ENCODE peak calls at places on chromosome 10, in seven cellular contexts. One of them, this sample, is unnamed.

GRCh38 chr10:102419561-102420442 is 834 bp upstream of the FBXL15 start:
- DNase-seq in mesenchymal stem cell: peak; percentile 29
- DNase-seq in H9: peak; percentile 84
- DNase-seq in IMR-90: no peak
- DNase-seq in neuronal stem cell: peak; percentile 87
- DNase-seq in H1: peak; percentile 98
- DNase-seq in trophoblast cell: peak; percentile 56
- DNase-seq in this sample: peak; percentile 69

GRCh38 chr10:51389415-51390342 is 309.7 kb downstream of the CSTF2T start:
- DNase-seq in mesenchymal stem cell: peak; percentile 59
- DNase-seq in IMR-90: peak; percentile 99
- DNase-seq in neuronal stem cell: peak; percentile 44
- DNase-seq in trophoblast cell: peak; percentile 57
- DNase-seq in H1: peak; percentile 75
- DNase-seq in H9: peak; percentile 68
- DNase-seq in this sample: peak; percentile 72

GRCh38 chr10:73083234-73083633 is 13.4 kb downstream of the P4HA1 start:
- DNase-seq in H1: no peak
- DNase-seq in mesenchymal stem cell: peak; percentile 12
- DNase-seq in H9: no peak
- DNase-seq in IMR-90: peak; percentile 24
- DNase-seq in trophoblast cell: no peak
- DNase-seq in neuronal stem cell: no peak
- DNase-seq in this sample: no peak

GRCh38 chr10:86287966-86288579 is 78.5 kb downstream of the GRID1 start:
- DNase-seq in IMR-90: no peak
- DNase-seq in mesenchymal stem cell: no peak
- DNase-seq in H9: peak; percentile 20
- DNase-seq in trophoblast cell: no peak
- DNase-seq in neuronal stem cell: no peak
- DNase-seq in H1: peak; percentile 22
- DNase-seq in this sample: no peak

GRCh38 chr10:70513848-70514309 is 35.3 kb downstream of the PALD1 start:
- DNase-seq in IMR-90: no peak
- DNase-seq in H9: no peak
- DNase-seq in trophoblast cell: no peak
- DNase-seq in mesenchymal stem cell: no peak
- DNase-seq in H1: peak; percentile 63
- DNase-seq in neuronal stem cell: no peak
- DNase-seq in this sample: no peak

GRCh38 chr10:129892571-129893045 is 71.5 kb downstream of the EBF3 start:
- DNase-seq in H9: no peak
- DNase-seq in neuronal stem cell: no peak
- DNase-seq in mesenchymal stem cell: no peak
- DNase-seq in H1: no peak
- DNase-seq in trophoblast cell: no peak
- DNase-seq in IMR-90: no peak
- DNase-seq in this sample: no peak

GRCh38 chr10:6170638-6171037 is 32.1 kb upstream of the PFKFB3 start:
- DNase-seq in H1: no peak
- DNase-seq in mesenchymal stem cell: no peak
- DNase-seq in neuronal stem cell: no peak
- DNase-seq in trophoblast cell: peak; percentile 42
- DNase-seq in H9: no peak
- DNase-seq in IMR-90: no peak
- DNase-seq in this sample: no peak

GRCh38 chr10:5944389-5945202 is 32.7 kb downstream of the IL15RA start:
- DNase-seq in neuronal stem cell: no peak
- DNase-seq in H9: no peak
- DNase-seq in trophoblast cell: no peak
- DNase-seq in IMR-90: peak; percentile 100
- DNase-seq in mesenchymal stem cell: peak; percentile 98
- DNase-seq in H1: no peak
- DNase-seq in this sample: no peak

GRCh38 chr10:77428776-77429395 is 208.7 kb downstream of the KCNMA1 start:
- DNase-seq in H1: peak; percentile 60
- DNase-seq in neuronal stem cell: no peak
- DNase-seq in H9: peak; percentile 69
- DNase-seq in trophoblast cell: peak; percentile 62
- DNase-seq in mesenchymal stem cell: peak; percentile 74
- DNase-seq in IMR-90: peak; percentile 82
- DNase-seq in this sample: peak; percentile 72

GRCh38 chr10:88687853-88688467 is 18.1 kb upstream of the LIPK start:
- DNase-seq in H1: no peak
- DNase-seq in IMR-90: peak; percentile 24
- DNase-seq in mesenchymal stem cell: peak; percentile 32
- DNase-seq in trophoblast cell: peak; percentile 51
- DNase-seq in neuronal stem cell: no peak
- DNase-seq in H9: no peak
- DNase-seq in this sample: peak; percentile 24

GRCh38 chr10:130188195-130189175 is 52.3 kb downstream of the GLRX3 start:
- DNase-seq in neuronal stem cell: no peak
- DNase-seq in H9: no peak
- DNase-seq in mesenchymal stem cell: no peak
- DNase-seq in trophoblast cell: no peak
- DNase-seq in H1: no peak
- DNase-seq in IMR-90: no peak
- DNase-seq in this sample: peak; percentile 14

GRCh38 chr10:130834573-130834972 is 476.9 kb downstream of the TCERG1L start:
- DNase-seq in H9: no peak
- DNase-seq in IMR-90: no peak
- DNase-seq in neuronal stem cell: no peak
- DNase-seq in mesenchymal stem cell: no peak
- DNase-seq in trophoblast cell: no peak
- DNase-seq in H1: no peak
- DNase-seq in this sample: no peak

GRCh38 chr10:112393827-112394226 is 19.9 kb downstream of the ACSL5 start:
- DNase-seq in neuronal stem cell: no peak
- DNase-seq in H9: no peak
- DNase-seq in mesenchymal stem cell: no peak
- DNase-seq in IMR-90: no peak
- DNase-seq in trophoblast cell: no peak
- DNase-seq in H1: no peak
- DNase-seq in this sample: no peak

GRCh38 chr10:78010278-78010677 is 19.0 kb downstream of the POLR3A start:
- DNase-seq in IMR-90: no peak
- DNase-seq in H1: no peak
- DNase-seq in mesenchymal stem cell: no peak
- DNase-seq in neuronal stem cell: no peak
- DNase-seq in trophoblast cell: no peak
- DNase-seq in H9: no peak
- DNase-seq in this sample: no peak

GRCh38 chr10:15254808-15255655 is 86.5 kb upstream of the NMT2 start:
- DNase-seq in IMR-90: no peak
- DNase-seq in H1: no peak
- DNase-seq in H9: peak; percentile 42
- DNase-seq in trophoblast cell: no peak
- DNase-seq in neuronal stem cell: no peak
- DNase-seq in mesenchymal stem cell: no peak
- DNase-seq in this sample: peak; percentile 71

GRCh38 chr10:83515001-83515400 is 624.3 kb upstream of the GHITM start:
- DNase-seq in neuronal stem cell: no peak
- DNase-seq in mesenchymal stem cell: peak; percentile 7
- DNase-seq in H9: no peak
- DNase-seq in trophoblast cell: no peak
- DNase-seq in IMR-90: no peak
- DNase-seq in H1: no peak
- DNase-seq in this sample: no peak

GRCh38 chr10:96124230-96125141 is 5.6 kb upstream of the ZNF518A start:
- DNase-seq in neuronal stem cell: peak; percentile 27
- DNase-seq in trophoblast cell: peak; percentile 83
- DNase-seq in H9: peak; percentile 78
- DNase-seq in IMR-90: peak; percentile 36
- DNase-seq in mesenchymal stem cell: peak; percentile 81
- DNase-seq in H1: peak; percentile 69
- DNase-seq in this sample: peak; percentile 88

GRCh38 chr10:29590598-29591415 is 44.0 kb downstream of the SVIL start:
- DNase-seq in IMR-90: peak; percentile 86
- DNase-seq in mesenchymal stem cell: peak; percentile 66
- DNase-seq in H1: no peak
- DNase-seq in neuronal stem cell: peak; percentile 51
- DNase-seq in H9: no peak
- DNase-seq in trophoblast cell: peak; percentile 79
- DNase-seq in this sample: peak; percentile 51

GRCh38 chr10:101774589-101775272 is 1.2 kb downstream of the FGF8 start:
- DNase-seq in trophoblast cell: no peak
- DNase-seq in H9: peak; percentile 70
- DNase-seq in IMR-90: no peak
- DNase-seq in neuronal stem cell: no peak
- DNase-seq in H1: peak; percentile 79
- DNase-seq in mesenchymal stem cell: no peak
- DNase-seq in this sample: peak; percentile 53

GRCh38 chr10:43128331-43128730 is 9.9 kb upstream of the CSGALNACT2 start:
- DNase-seq in mesenchymal stem cell: no peak
- DNase-seq in H9: peak; percentile 17
- DNase-seq in neuronal stem cell: no peak
- DNase-seq in trophoblast cell: no peak
- DNase-seq in H1: no peak
- DNase-seq in IMR-90: no peak
- DNase-seq in this sample: no peak
- H3K23ac ChIP-seq in mesenchymal stem cell: no peak overlapping the region
- H3K23ac ChIP-seq in H9: no peak overlapping the region
- H3K23ac ChIP-seq in neuronal stem cell: no peak overlapping the region
- H3K23ac ChIP-seq in trophoblast cell: no peak overlapping the region
- H3K23ac ChIP-seq in H1: no peak overlapping the region
- H3K23ac ChIP-seq in IMR-90: no peak overlapping the region
- H3K23ac ChIP-seq in this sample: no peak overlapping the region

DNA sequence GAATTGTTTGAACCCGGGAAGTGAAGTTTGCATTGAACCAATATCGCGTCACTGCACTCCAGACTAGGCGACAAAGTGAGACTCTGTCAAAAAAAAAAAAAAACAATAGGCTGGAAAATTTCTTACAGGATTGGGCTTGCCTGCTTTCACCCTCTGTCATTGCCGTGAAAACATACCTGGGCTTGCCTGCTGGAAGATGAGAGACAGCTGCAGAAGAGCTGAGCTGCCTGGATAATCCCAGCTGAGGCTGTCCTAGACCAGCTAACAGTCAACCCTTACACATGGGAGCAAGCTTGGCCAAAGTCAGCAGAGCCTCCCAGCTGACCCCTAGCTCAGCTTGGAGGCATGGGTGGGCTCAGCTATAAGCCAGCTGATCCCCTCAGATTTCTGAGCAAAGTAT is 306.2 kb downstream of the CCSER2 start:
- DNase-seq in H9: no peak
- DNase-seq in H1: no peak
- DNase-seq in neuronal stem cell: no peak
- DNase-seq in mesenchymal stem cell: no peak
- DNase-seq in trophoblast cell: no peak
- DNase-seq in IMR-90: no peak
- DNase-seq in this sample: no peak
- H3K23ac ChIP-seq in H9: no peak overlapping the region
- H3K23ac ChIP-seq in H1: no peak overlapping the region
- H3K23ac ChIP-seq in neuronal stem cell: no peak overlapping the region
- H3K23ac ChIP-seq in mesenchymal stem cell: no peak overlapping the region
- H3K23ac ChIP-seq in trophoblast cell: no peak overlapping the region
- H3K23ac ChIP-seq in IMR-90: no peak overlapping the region
- H3K23ac ChIP-seq in this sample: no peak overlapping the region

GRCh38 chr10:25896421-25896820 is 37.6 kb upstream of the MYO3A start:
- DNase-seq in neuronal stem cell: peak; percentile 44
- DNase-seq in H9: no peak
- DNase-seq in trophoblast cell: no peak
- DNase-seq in H1: no peak
- DNase-seq in IMR-90: no peak
- DNase-seq in mesenchymal stem cell: no peak
- DNase-seq in this sample: peak; percentile 84

GRCh38 chr10:25902002-25902401 is 32.0 kb upstream of the MYO3A start:
- DNase-seq in H9: no peak
- DNase-seq in mesenchymal stem cell: no peak
- DNase-seq in IMR-90: no peak
- DNase-seq in neuronal stem cell: no peak
- DNase-seq in H1: no peak
- DNase-seq in trophoblast cell: no peak
- DNase-seq in this sample: no peak

GRCh38 chr10:25899304-25899703 is 34.7 kb upstream of the MYO3A start:
- DNase-seq in H9: no peak
- DNase-seq in IMR-90: no peak
- DNase-seq in mesenchymal stem cell: no peak
- DNase-seq in trophoblast cell: no peak
- DNase-seq in neuronal stem cell: no peak
- DNase-seq in H1: no peak
- DNase-seq in this sample: peak; percentile 83

GRCh38 chr10:25895856-25896255 is 38.2 kb upstream of the MYO3A start:
- DNase-seq in mesenchymal stem cell: no peak
- DNase-seq in trophoblast cell: no peak
- DNase-seq in neuronal stem cell: no peak
- DNase-seq in H1: no peak
- DNase-seq in IMR-90: no peak
- DNase-seq in H9: no peak
- DNase-seq in this sample: peak; percentile 79

DNA sequence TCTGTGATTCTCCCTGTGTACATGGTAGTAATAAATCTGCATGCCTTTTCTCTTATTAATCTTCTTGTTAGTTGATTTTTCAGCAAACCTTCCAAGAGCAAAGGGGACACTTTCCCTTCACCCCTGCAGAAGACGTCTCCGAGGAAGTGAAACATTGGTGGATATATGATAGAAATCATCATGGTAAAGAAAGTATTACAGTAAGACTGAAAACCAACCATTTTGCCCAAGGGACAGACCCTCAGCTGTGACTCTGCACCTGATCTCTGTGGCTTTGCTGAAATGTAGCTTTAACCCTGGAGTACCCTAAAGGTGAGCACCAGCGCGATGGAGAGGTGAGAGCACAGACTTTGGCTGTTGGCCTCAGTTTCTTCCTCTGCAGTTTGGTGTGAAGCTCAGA is 32.8 kb upstream of the MYO3A start:
- DNase-seq in trophoblast cell: no peak
- DNase-seq in H9: no peak
- DNase-seq in H1: no peak
- DNase-seq in neuronal stem cell: no peak
- DNase-seq in mesenchymal stem cell: no peak
- DNase-seq in IMR-90: no peak
- DNase-seq in this sample: no peak
- H3K23ac ChIP-seq in trophoblast cell: no peak overlapping the region
- H3K23ac ChIP-seq in H9: no peak overlapping the region
- H3K23ac ChIP-seq in H1: no peak overlapping the region
- H3K23ac ChIP-seq in neuronal stem cell: no peak overlapping the region
- H3K23ac ChIP-seq in mesenchymal stem cell: no peak overlapping the region
- H3K23ac ChIP-seq in IMR-90: no peak overlapping the region
- H3K23ac ChIP-seq in this sample: no peak overlapping the region

DNA sequence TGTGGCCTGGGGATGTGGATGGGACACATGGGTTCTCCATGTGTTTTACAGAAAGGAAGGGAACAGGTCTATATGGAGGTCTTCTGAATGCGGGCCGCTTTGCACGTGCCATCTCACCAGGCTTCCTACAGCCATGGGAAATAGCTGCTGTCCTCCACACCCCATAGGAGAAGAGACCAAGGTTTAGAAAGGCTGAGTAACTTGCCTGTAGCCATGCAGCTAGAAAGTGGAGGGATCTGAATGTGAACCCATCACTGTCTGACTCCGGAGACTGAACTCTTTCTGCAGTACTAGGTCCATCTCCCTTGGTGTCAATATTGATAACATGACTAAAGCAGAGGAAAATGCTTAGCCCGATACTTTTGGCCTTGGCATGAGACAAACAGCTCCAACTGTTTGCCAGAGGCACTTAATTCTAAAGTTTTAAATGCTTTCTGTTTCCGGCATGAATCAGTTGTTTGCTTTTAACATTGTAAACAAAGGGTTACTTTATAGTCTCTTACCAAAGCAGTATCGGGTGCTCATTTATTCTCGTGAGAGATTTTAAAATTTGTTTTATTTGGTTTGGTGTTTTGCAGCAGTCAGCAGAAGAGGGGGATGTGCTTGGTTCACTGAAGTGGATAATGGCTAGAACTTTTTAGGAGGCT is 64.8 kb upstream of the LOXL4 start:
- DNase-seq in IMR-90: peak; percentile 54
- DNase-seq in mesenchymal stem cell: peak; percentile 82
- DNase-seq in H1: no peak
- DNase-seq in trophoblast cell: no peak
- DNase-seq in H9: no peak
- DNase-seq in neuronal stem cell: no peak
- DNase-seq in this sample: no peak
- H3K23ac ChIP-seq in IMR-90: no peak overlapping the region
- H3K23ac ChIP-seq in mesenchymal stem cell: no peak overlapping the region
- H3K23ac ChIP-seq in H1: no peak overlapping the region
- H3K23ac ChIP-seq in trophoblast cell: no peak overlapping the region
- H3K23ac ChIP-seq in H9: no peak overlapping the region
- H3K23ac ChIP-seq in neuronal stem cell: no peak overlapping the region
- H3K23ac ChIP-seq in this sample: no peak overlapping the region